ENCODE peak calls at places on chromosomes 13 and 19, in ten cellular contexts. H, B, Y, I, M, E, L, V, X and O are unnamed samples.

GRCh38 chr13:106104281-106104901 is 431.1 kb downstream of the EFNB2 start:
- DNase-seq in H (no peak), B (peak), Y (peak), I (no peak), M (no peak), E (peak), L (peak), V (peak), X (no peak), O (peak)

GRCh38 chr13:29465741-29466293 is 129.7 kb downstream of the SLC7A1 start:
- DNase-seq in H (no peak), B (peak), Y (no peak), I (no peak), M (no peak), E (peak), L (peak), V (peak), X (no peak), O (peak)

GRCh38 chr19:7871530-7872305 is 2.5 kb downstream of the PRR36 start:
- DNase-seq in H (peak), B (peak), Y (peak), I (peak), M (peak), E (peak), L (peak), V (peak), X (peak), O (peak)

GRCh38 chr13:84933797-84934196 is 865.4 kb downstream of the SLITRK6 start:
- DNase-seq in H (no peak), B (no peak), Y (no peak), I (no peak), M (no peak), E (no peak), L (no peak), V (no peak), X (no peak), O (no peak)

GRCh38 chr13:110047511-110047910 is 259.4 kb downstream of the COL4A1 start:
- DNase-seq in H (no peak), B (peak), Y (no peak), I (no peak), M (peak), E (peak), L (peak), V (peak), X (no peak), O (peak)

GRCh38 chr19:4444765-4445741 is 12.5 kb downstream of the UBXN6 start:
- DNase-seq in H (no peak), B (peak), Y (peak), I (no peak), M (no peak), E (peak), L (no peak), V (no peak), X (peak), O (peak)

GRCh38 chr13:88840085-88840484 is 1168.9 kb downstream of the SLITRK5 start:
- DNase-seq in H (no peak), B (no peak), Y (no peak), I (no peak), M (no peak), E (no peak), L (no peak), V (no peak), X (no peak), O (no peak)

GRCh38 chr19:48964205-48965032 is 690 bp upstream of the FTL start:
- DNase-seq in H (no peak), B (peak), Y (no peak), I (no peak), M (no peak), E (peak), L (no peak), V (peak), X (no peak), O (peak)

GRCh38 chr19:4742717-4743646 is 19.3 kb upstream of the DPP9 start:
- DNase-seq in H (no peak), B (no peak), Y (no peak), I (no peak), M (no peak), E (no peak), L (no peak), V (no peak), X (no peak), O (no peak)

GRCh38 chr19:35776102-35776788 is 881 bp downstream of the ARHGAP33 start:
- DNase-seq in H (no peak), B (no peak), Y (no peak), I (no peak), M (no peak), E (no peak), L (no peak), V (no peak), X (no peak), O (no peak)

GRCh38 chr19:33492951-33493350 is 28.6 kb downstream of the PEPD start:
- DNase-seq in H (no peak), B (no peak), Y (no peak), I (no peak), M (no peak), E (no peak), L (no peak), V (no peak), X (no peak), O (no peak)